ENCODE peak calls at places on chromosomes 7 and 10, in four cellular contexts. M is PC-3, S is ovary, B is heart right ventricle. D is an unnamed sample.

GRCh38 chr7:131100357-131101054 is 227.2 kb upstream of the MKLN1 start:
- DNase-seq in M (no peak), S (no peak), B (no peak), D (no peak)

GRCh38 chr10:66627156-66627555 is 298.7 kb upstream of the LRRTM3 start:
- DNase-seq in M (peak), S (no peak), B (no peak), D (no peak)

GRCh38 chr7:108308913-108309312 is 147.3 kb downstream of the NRCAM start:
- DNase-seq in M (no peak), S (no peak), B (no peak), D (no peak)

GRCh38 chr10:70560511-70560931 is 42.0 kb downstream of the PRF1 start:
- DNase-seq in M (no peak), S (no peak), B (peak), D (no peak)

GRCh38 chr10:17022898-17023297 is 106.7 kb downstream of the CUBN start:
- DNase-seq in M (no peak), S (no peak), B (no peak), D (no peak)

GRCh38 chr7:44964831-44965440 is 13.9 kb downstream of the MYO1G start:
- DNase-seq in M (no peak), S (peak), B (no peak), D (no peak)

GRCh38 chr7:1140481-1141104 is 19.4 kb downstream of the ZFAND2A start:
- DNase-seq in M (no peak), S (no peak), B (no peak), D (no peak)

GRCh38 chr7:155896531-155897263 is 84.4 kb upstream of the SHH start:
- DNase-seq in M (peak), S (no peak), B (no peak), D (no peak)

GRCh38 chr7:87458148-87458547 is 17.3 kb downstream of the ABCB4 start:
- DNase-seq in M (no peak), S (no peak), B (no peak), D (no peak)

GRCh38 chr10:27449571-27449970 is 54.5 kb upstream of the RAB18 start:
- DNase-seq in M (peak), S (no peak), B (no peak), D (no peak)

GRCh38 chr10:9103301-9103700 is 1048.8 kb downstream of the GATA3 start:
- DNase-seq in M (no peak), S (no peak), B (no peak), D (no peak)

GRCh38 chr7:51067757-51068156 is 248.9 kb downstream of the COBL start:
- DNase-seq in M (peak), S (peak), B (peak), D (peak)

GRCh38 chr10:63247771-63248170 is 114.6 kb downstream of the NRBF2 start:
- DNase-seq in M (peak), S (no peak), B (no peak), D (peak)

GRCh38 chr7:139915301-139915863 is 86.3 kb downstream of the TBXAS1 start:
- DNase-seq in M (peak), S (no peak), B (no peak), D (peak)

GRCh38 chr10:21166557-21167287 is 269.6 kb upstream of the NEBL start:
- DNase-seq in M (peak), S (no peak), B (no peak), D (no peak)

GRCh38 chr7:96679886-96680285 is 29.8 kb downstream of the SEM1 start:
- DNase-seq in M (no peak), S (no peak), B (no peak), D (no peak)

GRCh38 chr10:1278304-1278703 is 222.1 kb downstream of the WDR37 start:
- DNase-seq in M (no peak), S (no peak), B (no peak), D (no peak)

GRCh38 chr10:27223964-27224363 is 16.6 kb downstream of the ACBD5 start:
- DNase-seq in M (peak), S (no peak), B (peak), D (peak)

GRCh38 chr10:48981310-48981907 is 41.8 kb upstream of the LRRC18 start:
- DNase-seq in M (peak), S (peak), B (peak), D (peak)

GRCh38 chr7:114081606-114082425 is 163.0 kb upstream of the PPP1R3A start:
- DNase-seq in M (peak), S (no peak), B (no peak), D (peak)

GRCh38 chr10:79149662-79150443 is 81.1 kb downstream of the ZMIZ1 start:
- DNase-seq in M (peak), S (peak), B (peak), D (peak)

GRCh38 chr7:100191775-100192174 is 14.1 kb downstream of the STAG3 start:
- DNase-seq in M (peak), S (no peak), B (no peak), D (peak)

GRCh38 chr10:115898242-115898641 is 374.8 kb downstream of the GFRA1 start:
- DNase-seq in M (no peak), S (no peak), B (no peak), D (no peak)

GRCh38 chr10:47321521-47322195 is 596 bp upstream of the GDF2 start:
- DNase-seq in M (no peak), S (no peak), B (no peak), D (no peak)

GRCh38 chr10:97399843-97400545 is 1.1 kb downstream of the RRP12 start:
- DNase-seq in M (peak), S (no peak), B (peak), D (peak)

GRCh38 chr7:28225581-28225980 is 45.0 kb upstream of the JAZF1 start:
- DNase-seq in M (no peak), S (no peak), B (no peak), D (no peak)

DNA sequence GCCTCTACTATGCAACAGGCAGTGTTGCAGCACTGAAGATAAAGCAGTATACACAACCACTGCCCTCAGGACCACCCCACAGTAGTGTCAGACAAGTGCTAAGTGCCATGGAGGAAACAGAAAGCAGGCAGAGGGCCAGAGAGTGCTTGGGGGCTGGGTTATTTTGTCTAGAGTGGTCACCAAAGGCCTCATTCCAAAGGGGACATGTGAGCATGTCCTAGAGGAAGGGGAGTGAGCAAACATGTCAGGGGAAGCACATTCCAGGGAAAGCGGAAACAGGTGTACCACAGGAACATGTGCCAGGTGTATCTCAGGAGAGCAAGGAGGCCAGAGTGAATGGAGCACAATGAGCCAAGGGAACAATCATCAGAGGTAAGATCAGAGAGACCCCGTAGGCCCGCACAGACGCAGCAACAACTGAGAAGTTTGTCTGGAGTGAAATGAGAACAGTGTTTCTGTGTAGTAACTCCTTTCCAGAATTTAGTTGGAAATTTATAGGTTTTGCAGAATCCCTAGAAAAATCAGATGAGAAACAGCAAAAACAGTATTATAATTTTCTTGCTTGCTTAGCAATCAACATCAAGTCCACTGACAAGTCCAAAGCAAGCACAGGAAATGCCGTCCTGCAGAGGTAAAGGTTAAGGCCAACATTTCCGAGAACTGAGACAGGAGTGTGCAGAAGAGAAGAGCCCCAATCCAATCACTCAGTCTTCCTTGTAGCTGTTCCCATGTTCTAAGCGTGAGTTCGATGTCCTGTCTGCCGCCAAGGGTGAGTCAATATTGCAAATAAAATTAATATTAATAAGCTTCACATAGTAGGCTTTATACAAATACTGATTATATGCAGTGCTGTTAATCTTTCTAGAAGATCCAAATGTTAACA is 67.3 kb downstream of the SGMS1 start:
- DNase-seq in M (no peak), S (no peak), B (no peak), D (no peak)
- H3K27ac ChIP-seq in M (no peak), S (no peak), B (peak), D (peak)

DNA sequence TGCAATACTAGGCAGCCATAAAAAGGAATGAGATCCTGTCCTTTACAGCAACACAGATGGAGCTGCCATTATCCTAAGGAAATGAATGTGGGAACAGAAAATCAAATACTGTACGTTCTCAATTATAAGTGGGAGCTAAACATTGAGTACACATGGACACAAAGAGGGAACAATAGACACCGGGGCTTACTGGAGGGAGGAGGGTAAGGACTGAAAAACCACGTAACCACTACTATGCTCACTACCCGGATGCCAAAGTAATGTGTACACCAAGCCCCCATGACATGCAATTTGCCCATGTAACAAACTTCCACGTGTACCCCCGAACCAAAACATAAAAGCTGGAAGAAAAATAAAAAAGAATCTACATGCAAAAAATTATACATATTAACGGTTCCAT is 587.0 kb downstream of the PARD3 start:
- DNase-seq in M (no peak), S (no peak), B (no peak), D (no peak)
- H3K27ac ChIP-seq in M (no peak), S (no peak), B (no peak), D (no peak)

DNA sequence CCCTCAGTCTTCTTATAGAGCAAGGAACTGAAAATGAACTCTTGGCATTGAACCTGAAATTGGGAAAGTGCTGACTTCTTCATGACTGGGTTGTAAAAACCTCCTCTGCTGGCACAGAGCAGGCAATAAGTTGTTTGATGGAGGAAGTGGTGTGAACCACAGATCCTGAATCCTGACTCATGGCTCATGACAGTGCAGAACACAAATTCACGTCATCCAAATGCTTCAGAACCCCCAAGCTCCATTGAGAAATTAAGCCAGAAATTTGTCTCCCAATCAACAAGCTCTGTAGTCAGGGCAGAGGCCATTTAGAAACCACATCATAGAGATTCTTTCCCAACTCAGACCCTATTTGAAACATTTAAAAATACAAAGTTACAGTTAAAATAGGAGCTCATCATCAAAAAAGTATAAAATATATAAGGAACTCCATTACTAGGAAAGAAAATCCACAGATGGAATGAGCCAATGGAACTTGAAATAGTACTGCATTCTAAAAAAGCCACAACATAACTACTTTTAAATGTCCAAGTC is 10.3 kb upstream of the STK17A start:
- DNase-seq in M (peak), S (no peak), B (peak), D (peak)
- H3K27ac ChIP-seq in M (peak), S (no peak), B (no peak), D (peak)

GRCh38 chr7:7321681-7322080 is 139.3 kb downstream of the C1GALT1 start:
- DNase-seq in M (peak), S (no peak), B (no peak), D (no peak)
- H3K27ac ChIP-seq in M (peak), S (no peak), B (no peak), D (no peak)

DNA sequence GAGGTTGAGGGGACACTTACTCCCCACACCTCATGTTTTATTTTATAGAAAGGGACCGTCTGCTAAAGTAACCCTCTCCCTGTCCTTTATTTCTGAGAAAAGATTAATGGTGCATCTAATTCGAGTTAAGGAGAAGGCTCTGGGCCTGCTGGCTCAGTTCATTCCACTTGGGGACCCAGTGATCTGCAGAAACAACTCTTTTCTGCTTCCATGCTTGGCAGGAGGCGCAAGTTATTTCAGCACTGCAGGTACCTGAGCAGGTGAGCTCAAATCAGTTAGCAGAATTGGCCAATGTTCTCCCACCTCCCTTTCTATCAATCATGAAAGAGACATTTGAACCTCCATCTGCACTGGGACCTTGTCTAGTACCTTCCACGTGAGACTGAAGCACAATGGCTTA is 396.1 kb downstream of the SFMBT2 start:
- DNase-seq in M (no peak), S (no peak), B (no peak), D (no peak)
- H3K27ac ChIP-seq in M (no peak), S (no peak), B (no peak), D (no peak)

GRCh38 chr10:95537543-95537930 is 23.6 kb downstream of the SORBS1 start:
- DNase-seq in M (peak), S (no peak), B (no peak), D (no peak)
- H3K27ac ChIP-seq in M (peak), S (no peak), B (peak), D (no peak)